ENCODE peak calls at places on chromosomes 2 and 18, in five cellular contexts. One of them, this sample, is unnamed. For H3K4me1, the result is how much of the 10 kb centered on the place peaks cover.

GRCh38 chr2:48567671-48568070 is 37.7 kb downstream of the STON1 start:
- DNase-seq in naive thymus-derived CD4-positive, alpha-beta T cell: no peak
- DNase-seq in PC-9: no peak
- DNase-seq in right cardiac atrium: no peak
- DNase-seq in transverse colon: no peak
- DNase-seq in this sample: no peak

GRCh38 chr18:10659000-10659399 is 133.2 kb downstream of the NAPG start:
- DNase-seq in right cardiac atrium: no peak
- DNase-seq in PC-9: no peak
- DNase-seq in transverse colon: no peak
- DNase-seq in naive thymus-derived CD4-positive, alpha-beta T cell: no peak
- DNase-seq in this sample: no peak

GRCh38 chr2:153455856-153456255 is 22.7 kb downstream of the RPRM start:
- DNase-seq in PC-9: no peak
- DNase-seq in right cardiac atrium: no peak
- DNase-seq in naive thymus-derived CD4-positive, alpha-beta T cell: no peak
- DNase-seq in transverse colon: no peak
- DNase-seq in this sample: no peak

GRCh38 chr18:24054130-24054529 is 39.6 kb downstream of the TTC39C start:
- DNase-seq in transverse colon: no peak
- DNase-seq in PC-9: no peak
- DNase-seq in right cardiac atrium: no peak
- DNase-seq in naive thymus-derived CD4-positive, alpha-beta T cell: no peak
- DNase-seq in this sample: no peak

GRCh38 chr2:206971805-206972204 is 32.5 kb downstream of the CPO start:
- DNase-seq in transverse colon: peak
- DNase-seq in PC-9: no peak
- DNase-seq in right cardiac atrium: no peak
- DNase-seq in naive thymus-derived CD4-positive, alpha-beta T cell: no peak
- DNase-seq in this sample: no peak

GRCh38 chr2:31893093-31893492 is 117.7 kb downstream of the MEMO1 start:
- DNase-seq in transverse colon: no peak
- DNase-seq in right cardiac atrium: no peak
- DNase-seq in naive thymus-derived CD4-positive, alpha-beta T cell: no peak
- DNase-seq in PC-9: no peak
- DNase-seq in this sample: no peak

GRCh38 chr2:2507471-2507997 is 176.5 kb upstream of the MYT1L start:
- DNase-seq in right cardiac atrium: no peak
- DNase-seq in PC-9: no peak
- DNase-seq in transverse colon: no peak
- DNase-seq in naive thymus-derived CD4-positive, alpha-beta T cell: no peak
- DNase-seq in this sample: no peak

GRCh38 chr18:68233043-68233442 is 481.9 kb downstream of the TMX3 start:
- DNase-seq in right cardiac atrium: no peak
- DNase-seq in transverse colon: no peak
- DNase-seq in PC-9: no peak
- DNase-seq in naive thymus-derived CD4-positive, alpha-beta T cell: no peak
- DNase-seq in this sample: no peak

GRCh38 chr2:3491306-3491705 is 28.0 kb downstream of the ADI1 start:
- DNase-seq in transverse colon: no peak
- DNase-seq in PC-9: no peak
- DNase-seq in naive thymus-derived CD4-positive, alpha-beta T cell: no peak
- DNase-seq in right cardiac atrium: no peak
- DNase-seq in this sample: no peak

GRCh38 chr18:59751186-59751585 is 54.0 kb upstream of the CCBE1 start:
- DNase-seq in right cardiac atrium: no peak
- DNase-seq in PC-9: no peak
- DNase-seq in naive thymus-derived CD4-positive, alpha-beta T cell: no peak
- DNase-seq in transverse colon: no peak
- DNase-seq in this sample: no peak
- H3K4me1 ChIP-seq in right cardiac atrium: under half
- H3K4me1 ChIP-seq in PC-9: under half
- H3K4me1 ChIP-seq in naive thymus-derived CD4-positive, alpha-beta T cell: under half
- H3K4me1 ChIP-seq in transverse colon: under half
- H3K4me1 ChIP-seq in this sample: under half

GRCh38 chr2:98761909-98762308 is 31.0 kb upstream of the MGAT4A start:
- DNase-seq in naive thymus-derived CD4-positive, alpha-beta T cell: no peak
- DNase-seq in transverse colon: no peak
- DNase-seq in right cardiac atrium: no peak
- DNase-seq in PC-9: no peak
- DNase-seq in this sample: no peak

GRCh38 chr2:98764499-98764898 is 33.6 kb upstream of the MGAT4A start:
- DNase-seq in PC-9: no peak
- DNase-seq in transverse colon: no peak
- DNase-seq in right cardiac atrium: no peak
- DNase-seq in naive thymus-derived CD4-positive, alpha-beta T cell: no peak
- DNase-seq in this sample: no peak

GRCh38 chr2:98761267-98761781 is 30.4 kb upstream of the MGAT4A start:
- DNase-seq in right cardiac atrium: no peak
- DNase-seq in naive thymus-derived CD4-positive, alpha-beta T cell: peak
- DNase-seq in PC-9: no peak
- DNase-seq in transverse colon: no peak
- DNase-seq in this sample: peak

GRCh38 chr2:98759827-98760625 is 29.1 kb upstream of the MGAT4A start:
- DNase-seq in right cardiac atrium: no peak
- DNase-seq in PC-9: no peak
- DNase-seq in transverse colon: no peak
- DNase-seq in naive thymus-derived CD4-positive, alpha-beta T cell: no peak
- DNase-seq in this sample: no peak

DNA sequence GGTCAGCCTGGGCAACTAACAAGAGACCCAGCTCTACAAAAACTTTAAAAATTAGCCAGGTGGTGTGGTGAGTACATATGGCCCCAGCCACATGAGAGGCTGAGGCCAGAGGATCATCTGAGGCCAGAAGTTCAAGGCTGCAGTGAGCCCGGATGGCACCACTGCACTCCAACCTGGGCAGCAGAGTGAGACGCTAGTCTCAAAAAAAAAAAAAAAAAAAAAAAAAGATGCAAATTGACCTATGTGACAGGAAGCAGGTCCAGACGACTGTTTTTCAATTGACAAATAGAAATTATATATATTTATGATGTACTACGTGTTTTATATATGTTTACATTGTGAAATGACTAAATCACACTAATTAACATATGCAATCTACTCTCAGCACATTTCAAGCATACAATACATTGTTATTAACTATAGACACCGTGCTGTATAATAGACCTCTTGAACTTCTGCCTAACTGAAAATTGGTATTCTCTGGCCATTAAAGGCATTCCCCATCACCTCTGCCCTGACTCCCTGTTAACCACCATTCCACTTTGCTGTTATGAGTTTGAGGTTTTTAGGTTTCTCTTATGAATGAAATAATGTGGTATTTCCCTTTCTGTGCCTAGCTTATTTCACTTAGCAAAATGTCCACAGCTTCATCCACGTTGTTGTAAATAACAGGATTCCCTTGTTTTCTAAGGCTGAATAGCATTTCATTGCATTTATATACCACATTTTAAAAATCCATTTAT is 32.4 kb upstream of the MGAT4A start:
- DNase-seq in transverse colon: no peak
- DNase-seq in naive thymus-derived CD4-positive, alpha-beta T cell: no peak
- DNase-seq in PC-9: no peak
- DNase-seq in right cardiac atrium: no peak
- DNase-seq in this sample: no peak
- H3K4me1 ChIP-seq in transverse colon: under half
- H3K4me1 ChIP-seq in naive thymus-derived CD4-positive, alpha-beta T cell: under half
- H3K4me1 ChIP-seq in PC-9: under half
- H3K4me1 ChIP-seq in right cardiac atrium: under half
- H3K4me1 ChIP-seq in this sample: under half

GRCh38 chr2:216320852-216321251 is 51.4 kb downstream of the MARCHF4 start:
- DNase-seq in PC-9: no peak
- DNase-seq in transverse colon: no peak
- DNase-seq in naive thymus-derived CD4-positive, alpha-beta T cell: no peak
- DNase-seq in right cardiac atrium: no peak
- DNase-seq in this sample: no peak
- H3K4me1 ChIP-seq in PC-9: under half
- H3K4me1 ChIP-seq in transverse colon: under half
- H3K4me1 ChIP-seq in naive thymus-derived CD4-positive, alpha-beta T cell: under half
- H3K4me1 ChIP-seq in right cardiac atrium: under half
- H3K4me1 ChIP-seq in this sample: under half

GRCh38 chr2:68746408-68746807 is 11.8 kb downstream of the ARHGAP25 start:
- DNase-seq in PC-9: no peak
- DNase-seq in right cardiac atrium: no peak
- DNase-seq in transverse colon: no peak
- DNase-seq in naive thymus-derived CD4-positive, alpha-beta T cell: no peak
- DNase-seq in this sample: no peak
- H3K4me1 ChIP-seq in PC-9: under half
- H3K4me1 ChIP-seq in right cardiac atrium: under half
- H3K4me1 ChIP-seq in transverse colon: under half
- H3K4me1 ChIP-seq in naive thymus-derived CD4-positive, alpha-beta T cell: half or more
- H3K4me1 ChIP-seq in this sample: under half

GRCh38 chr2:35997488-35997887 is 358.1 kb upstream of the CRIM1 start:
- DNase-seq in right cardiac atrium: no peak
- DNase-seq in PC-9: no peak
- DNase-seq in transverse colon: no peak
- DNase-seq in naive thymus-derived CD4-positive, alpha-beta T cell: no peak
- DNase-seq in this sample: no peak
- H3K4me1 ChIP-seq in right cardiac atrium: under half
- H3K4me1 ChIP-seq in PC-9: under half
- H3K4me1 ChIP-seq in transverse colon: under half
- H3K4me1 ChIP-seq in naive thymus-derived CD4-positive, alpha-beta T cell: under half
- H3K4me1 ChIP-seq in this sample: under half

GRCh38 chr2:64844087-64844486 is 145.1 kb upstream of the SLC1A4 start:
- DNase-seq in right cardiac atrium: no peak
- DNase-seq in naive thymus-derived CD4-positive, alpha-beta T cell: no peak
- DNase-seq in transverse colon: no peak
- DNase-seq in PC-9: no peak
- DNase-seq in this sample: no peak

GRCh38 chr2:64839844-64840243 is 149.4 kb upstream of the SLC1A4 start:
- DNase-seq in naive thymus-derived CD4-positive, alpha-beta T cell: peak
- DNase-seq in transverse colon: peak
- DNase-seq in right cardiac atrium: no peak
- DNase-seq in PC-9: no peak
- DNase-seq in this sample: no peak

GRCh38 chr2:64841462-64841861 is 147.7 kb upstream of the SLC1A4 start:
- DNase-seq in transverse colon: no peak
- DNase-seq in right cardiac atrium: no peak
- DNase-seq in naive thymus-derived CD4-positive, alpha-beta T cell: no peak
- DNase-seq in PC-9: no peak
- DNase-seq in this sample: no peak

GRCh38 chr2:64840419-64840818 is 148.8 kb upstream of the SLC1A4 start:
- DNase-seq in naive thymus-derived CD4-positive, alpha-beta T cell: no peak
- DNase-seq in right cardiac atrium: no peak
- DNase-seq in transverse colon: no peak
- DNase-seq in PC-9: no peak
- DNase-seq in this sample: no peak

GRCh38 chr2:64842030-64842429 is 147.2 kb upstream of the SLC1A4 start:
- DNase-seq in naive thymus-derived CD4-positive, alpha-beta T cell: no peak
- DNase-seq in transverse colon: no peak
- DNase-seq in PC-9: no peak
- DNase-seq in right cardiac atrium: no peak
- DNase-seq in this sample: no peak
- H3K4me1 ChIP-seq in naive thymus-derived CD4-positive, alpha-beta T cell: under half
- H3K4me1 ChIP-seq in transverse colon: under half
- H3K4me1 ChIP-seq in PC-9: half or more
- H3K4me1 ChIP-seq in right cardiac atrium: under half
- H3K4me1 ChIP-seq in this sample: under half

GRCh38 chr2:191264647-191265079 is 19.5 kb downstream of the MYO1B start:
- DNase-seq in transverse colon: no peak
- DNase-seq in PC-9: no peak
- DNase-seq in naive thymus-derived CD4-positive, alpha-beta T cell: no peak
- DNase-seq in right cardiac atrium: no peak
- DNase-seq in this sample: no peak

GRCh38 chr2:191268596-191268995 is 23.4 kb downstream of the MYO1B start:
- DNase-seq in PC-9: no peak
- DNase-seq in right cardiac atrium: no peak
- DNase-seq in naive thymus-derived CD4-positive, alpha-beta T cell: no peak
- DNase-seq in transverse colon: no peak
- DNase-seq in this sample: no peak

GRCh38 chr2:191263050-191263449 is 17.8 kb downstream of the MYO1B start:
- DNase-seq in transverse colon: no peak
- DNase-seq in naive thymus-derived CD4-positive, alpha-beta T cell: no peak
- DNase-seq in PC-9: no peak
- DNase-seq in right cardiac atrium: no peak
- DNase-seq in this sample: no peak

GRCh38 chr2:191266201-191266600 is 21.0 kb downstream of the MYO1B start:
- DNase-seq in transverse colon: no peak
- DNase-seq in naive thymus-derived CD4-positive, alpha-beta T cell: no peak
- DNase-seq in PC-9: no peak
- DNase-seq in right cardiac atrium: no peak
- DNase-seq in this sample: no peak

GRCh38 chr2:191265311-191266170 is 20.3 kb downstream of the MYO1B start:
- DNase-seq in transverse colon: peak
- DNase-seq in PC-9: no peak
- DNase-seq in right cardiac atrium: no peak
- DNase-seq in naive thymus-derived CD4-positive, alpha-beta T cell: no peak
- DNase-seq in this sample: no peak
- H3K4me1 ChIP-seq in transverse colon: under half
- H3K4me1 ChIP-seq in PC-9: under half
- H3K4me1 ChIP-seq in right cardiac atrium: under half
- H3K4me1 ChIP-seq in naive thymus-derived CD4-positive, alpha-beta T cell: under half
- H3K4me1 ChIP-seq in this sample: half or more

GRCh38 chr2:136255648-136256461 is 137.9 kb upstream of the CXCR4 start:
- DNase-seq in right cardiac atrium: no peak
- DNase-seq in transverse colon: no peak
- DNase-seq in PC-9: no peak
- DNase-seq in naive thymus-derived CD4-positive, alpha-beta T cell: peak
- DNase-seq in this sample: no peak
- H3K4me1 ChIP-seq in right cardiac atrium: under half
- H3K4me1 ChIP-seq in transverse colon: under half
- H3K4me1 ChIP-seq in PC-9: under half
- H3K4me1 ChIP-seq in naive thymus-derived CD4-positive, alpha-beta T cell: under half
- H3K4me1 ChIP-seq in this sample: under half

DNA sequence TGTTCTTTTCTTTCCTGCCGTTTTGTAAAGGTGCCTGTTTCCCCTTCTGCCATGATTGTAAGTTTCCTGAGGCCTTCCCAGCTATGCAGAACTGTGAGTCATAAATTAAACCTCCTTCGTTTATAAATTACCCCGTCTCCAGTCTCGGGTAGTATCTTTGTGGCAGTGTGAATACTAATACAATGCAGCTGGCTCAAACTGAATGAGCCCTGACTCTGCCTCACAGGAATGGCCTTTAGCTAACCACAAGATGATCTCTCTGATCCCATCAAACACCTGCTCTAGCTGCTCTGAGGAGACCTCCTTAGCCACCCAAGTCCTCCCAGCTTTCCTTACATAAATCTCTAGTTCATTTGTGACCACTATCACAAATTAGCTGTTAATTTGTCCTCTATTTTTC is 41.5 kb upstream of the CAB39 start:
- DNase-seq in naive thymus-derived CD4-positive, alpha-beta T cell: no peak
- DNase-seq in PC-9: no peak
- DNase-seq in transverse colon: no peak
- DNase-seq in right cardiac atrium: no peak
- DNase-seq in this sample: no peak
- H3K4me1 ChIP-seq in naive thymus-derived CD4-positive, alpha-beta T cell: under half
- H3K4me1 ChIP-seq in PC-9: under half
- H3K4me1 ChIP-seq in transverse colon: under half
- H3K4me1 ChIP-seq in right cardiac atrium: under half
- H3K4me1 ChIP-seq in this sample: under half

This sample was measured in body of pancreas.